ENCODE peak calls at places on chromosomes 1 and 21, in four cellular contexts. D is K562, U is HCT116, C is HepG2. S is an unnamed sample.

GRCh38 chr1:248841702-248842395 is 3.8 kb downstream of the ZNF672 start:
- DNase-seq in D (peak; percentile 77), U (no peak), C (peak; percentile 42), S (no peak)

GRCh38 chr1:32200226-32201010 is at the start of gene CCDC28B:
- DNase-seq in D (peak; percentile 79), C (no peak), U (no peak), S (no peak)

GRCh38 chr1:44655609-44656008 is 18.7 kb downstream of the TMEM53 start:
- DNase-seq in C (peak; percentile 34), D (peak; percentile 67), U (no peak), S (no peak)

GRCh38 chr1:96060621-96061020 is 661.0 kb upstream of the PTBP2 start:
- DNase-seq in U (no peak), C (no peak), D (no peak), S (no peak)

GRCh38 chr1:164794310-164794709 is 235.3 kb downstream of the PBX1 start:
- DNase-seq in D (no peak), C (no peak), U (no peak), S (no peak)

GRCh38 chr1:55129194-55129728 is 85.9 kb downstream of the USP24 start:
- DNase-seq in D (no peak), U (no peak), C (no peak), S (no peak)

GRCh38 chr1:36446261-36446660 is 4.0 kb downstream of the OSCP1 start:
- DNase-seq in U (no peak), D (peak; percentile 83), C (peak; percentile 34), S (no peak)

GRCh38 chr1:182054698-182055326 is 6.7 kb downstream of the ZNF648 start:
- DNase-seq in C (peak; percentile 39), D (peak; percentile 70), U (peak; percentile 26), S (no peak)

GRCh38 chr1:46613661-46614603 is 2.7 kb downstream of the MOB3C start:
- DNase-seq in U (no peak), D (peak; percentile 35), C (no peak), S (no peak)

GRCh38 chr1:212792396-212792908 is 758 bp downstream of the TATDN3 start:
- DNase-seq in D (peak; percentile 34), C (no peak), U (no peak), S (no peak)

GRCh38 chr1:11927866-11928592 is 1.8 kb upstream of the KIAA2013 start:
- DNase-seq in D (no peak), C (peak; percentile 82), U (no peak), S (no peak)

GRCh38 chr21:27277122-27277521 is 310.2 kb upstream of the ADAMTS5 start:
- DNase-seq in D (no peak), C (no peak), U (no peak), S (no peak)

GRCh38 chr1:202238914-202239313 is 45.3 kb downstream of the LGR6 start:
- DNase-seq in D (no peak), C (no peak), U (no peak), S (no peak)

GRCh38 chr1:14997646-14998276 is 155.8 kb upstream of the TMEM51 start:
- DNase-seq in U (no peak), D (no peak), C (no peak), S (no peak)

GRCh38 chr1:94658221-94658620 is 116.7 kb upstream of the F3 start:
- DNase-seq in D (no peak), U (no peak), C (peak; percentile 19), S (no peak)

GRCh38 chr1:192966073-192966472 is 93.1 kb downstream of the UCHL5 start:
- DNase-seq in U (no peak), C (no peak), D (no peak), S (no peak)

GRCh38 chr1:228510101-228510850 is 23.1 kb downstream of the RNF187 start:
- DNase-seq in U (no peak), C (no peak), D (no peak), S (no peak)

GRCh38 chr1:41698916-41699860 is 214.7 kb upstream of the EDN2 start:
- DNase-seq in U (no peak), D (no peak), C (no peak), S (no peak)

GRCh38 chr21:42312626-42313104 is 2.5 kb downstream of the TFF3 start:
- DNase-seq in U (no peak), D (no peak), C (no peak), S (no peak)

GRCh38 chr1:41507152-41507720 is 22.8 kb upstream of the EDN2 start:
- DNase-seq in U (no peak), C (no peak), D (no peak), S (no peak)

GRCh38 chr21:46154955-46155513 is 345 bp downstream of the FTCD start:
- DNase-seq in D (no peak), C (no peak), U (no peak), S (no peak)

GRCh38 chr1:51559064-51559500 is 40.0 kb upstream of the EPS15 start:
- DNase-seq in D (peak; percentile 40), C (no peak), U (no peak), S (no peak)

GRCh38 chr1:101041300-101041699 is 15.7 kb upstream of the DPH5 start:
- DNase-seq in U (no peak), D (no peak), C (no peak), S (no peak)

GRCh38 chr1:61504840-61505239 is 220.1 kb downstream of the TM2D1 start:
- DNase-seq in C (no peak), D (peak; percentile 5), U (no peak), S (no peak)

GRCh38 chr1:108703939-108704338 is 8.8 kb upstream of the FNDC7 start:
- DNase-seq in U (no peak), C (no peak), D (no peak), S (no peak)

GRCh38 chr1:64302971-64303370 is 99.5 kb downstream of the UBE2U start:
- DNase-seq in D (no peak), C (no peak), U (no peak), S (no peak)

GRCh38 chr1:32351859-32352745 is 10.2 kb downstream of the FAM229A start:
- DNase-seq in U (no peak), D (peak; percentile 73), C (peak; percentile 40), S (no peak)

GRCh38 chr1:58409826-58410225 is 136.7 kb downstream of the OMA1 start:
- DNase-seq in U (no peak), C (no peak), D (no peak), S (no peak)

GRCh38 chr1:20652300-20652699 is 8.9 kb downstream of the DDOST start:
- DNase-seq in U (no peak), D (no peak), C (no peak), S (no peak)

GRCh38 chr1:15848143-15848928 is 829 bp downstream of the SPEN start:
- DNase-seq in D (peak; percentile 58), C (no peak), U (no peak), S (no peak)

GRCh38 chr1:164759945-164760584 is 201.1 kb downstream of the PBX1 start:
- DNase-seq in D (no peak), U (no peak), C (no peak), S (no peak)

GRCh38 chr1:7322912-7323311 is 448.2 kb upstream of the VAMP3 start:
- DNase-seq in U (no peak), D (no peak), C (no peak), S (no peak)
- TF ChIP-seq POLR2AphosphoS5 in U (no peak), D (no peak), C (no peak), S (no peak)

GRCh38 chr1:18110598-18110939 is 3.0 kb downstream of the IGSF21 start:
- DNase-seq in U (no peak), C (no peak), D (no peak), S (no peak)

GRCh38 chr1:18109058-18109755 is 1.6 kb downstream of the IGSF21 start:
- DNase-seq in U (no peak), C (no peak), D (no peak), S (no peak)

GRCh38 chr1:18110968-18111367 is 3.4 kb downstream of the IGSF21 start:
- DNase-seq in U (no peak), D (peak; percentile 34), C (no peak), S (no peak)

GRCh38 chr1:18108313-18109057 is 887 bp downstream of the IGSF21 start:
- DNase-seq in D (no peak), U (no peak), C (no peak), S (no peak)

DNA sequence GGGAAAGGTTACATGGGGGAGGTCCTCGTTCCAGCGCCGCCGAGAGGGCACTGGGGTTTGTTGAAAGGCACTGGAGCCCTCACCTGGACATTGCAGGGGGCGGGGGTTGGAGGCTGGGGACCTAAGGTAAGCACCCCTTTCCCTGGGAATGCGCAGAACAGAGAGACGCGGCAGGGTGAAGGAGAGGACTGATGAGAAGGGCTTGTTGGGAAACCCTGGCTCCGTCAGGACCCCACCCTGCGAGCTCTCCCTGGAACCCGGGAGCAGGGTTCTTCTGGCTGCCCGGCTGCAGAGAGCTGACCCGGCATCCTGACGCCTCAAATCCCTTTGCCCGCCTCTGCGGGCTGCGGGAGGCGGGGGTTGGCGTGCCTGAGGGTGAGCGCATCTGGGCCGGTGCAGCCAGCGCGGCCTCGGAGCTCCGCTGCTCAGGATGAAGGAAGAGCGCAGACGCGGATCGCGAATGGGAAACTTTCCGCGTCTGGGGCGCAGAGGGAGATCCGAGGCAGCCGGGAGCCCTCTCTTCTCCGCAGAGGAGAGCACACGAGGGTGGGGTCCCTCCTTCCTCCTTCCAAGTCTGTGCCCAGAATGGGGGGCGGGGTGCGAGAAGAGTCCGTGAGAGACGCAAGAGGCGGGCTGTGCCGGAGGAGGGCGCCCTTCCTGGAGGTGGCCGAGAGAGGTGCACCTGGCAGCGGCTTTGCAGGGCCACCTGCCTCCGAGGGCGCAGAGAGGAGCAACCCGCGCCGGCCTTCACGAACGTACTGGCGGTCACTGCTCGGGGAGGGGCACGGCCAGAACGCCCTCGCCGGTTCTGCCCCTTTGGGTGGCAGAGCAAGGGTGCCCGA is 2.4 kb downstream of the IGSF21 start:
- DNase-seq in C (no peak), D (peak; percentile 10), U (no peak), S (no peak)
- TF ChIP-seq SIN3A in C (no peak), D (no peak), U (no peak), S (no peak)

DNA sequence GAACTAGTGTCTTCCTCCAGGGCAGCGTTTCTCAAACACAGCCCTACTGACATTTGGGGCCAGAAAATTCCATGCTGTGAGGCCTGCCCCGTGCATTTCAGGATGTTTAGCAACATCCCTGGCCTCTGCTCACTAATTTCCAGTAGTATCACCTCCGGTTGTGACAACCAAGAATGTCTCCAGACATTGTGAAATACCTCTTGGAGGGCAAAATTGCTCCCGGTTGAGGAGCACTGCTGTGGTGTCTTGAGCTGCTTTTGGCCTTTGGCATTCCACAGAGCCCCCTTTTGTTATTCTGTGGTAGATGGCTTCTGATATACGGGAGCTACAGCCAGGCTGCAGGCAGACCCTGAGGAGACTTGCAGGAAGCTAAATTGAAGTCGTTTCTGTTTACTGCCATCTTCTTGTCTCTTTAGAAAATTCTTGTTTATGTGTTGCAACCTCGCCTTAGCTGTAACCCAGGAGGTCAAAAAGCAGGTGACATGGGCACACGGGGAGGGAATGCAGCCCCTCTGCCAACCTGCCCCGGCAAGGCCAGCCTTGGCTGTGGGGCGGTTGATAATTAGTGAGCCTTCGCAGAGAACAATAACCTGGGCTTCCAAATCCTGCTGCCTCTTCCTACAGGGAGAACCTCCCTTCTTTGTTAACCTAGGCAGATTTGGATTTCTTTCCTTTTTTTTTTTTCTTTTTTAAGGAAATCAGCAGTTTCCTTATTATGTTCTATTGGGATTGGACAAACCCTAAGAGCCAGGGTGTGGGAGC is 74.7 kb upstream of the AKT3 start:
- DNase-seq in D (no peak), C (no peak), U (no peak), S (no peak)
- TF ChIP-seq TCF7L2 in D (no peak), C (no peak), U (no peak), S (no peak)

GRCh38 chr1:71054281-71054731 is 6.7 kb upstream of the PTGER3 start:
- DNase-seq in D (no peak), C (no peak), U (no peak), S (no peak)

GRCh38 chr1:71049951-71050598 is 2.5 kb upstream of the PTGER3 start:
- DNase-seq in U (peak; percentile 61), D (peak; percentile 82), C (peak; percentile 64), S (peak; percentile 60)

GRCh38 chr1:71053146-71053545 is 5.5 kb upstream of the PTGER3 start:
- DNase-seq in D (no peak), C (no peak), U (no peak), S (no peak)

GRCh38 chr1:71054791-71055190 is 7.2 kb upstream of the PTGER3 start:
- DNase-seq in U (no peak), D (no peak), C (no peak), S (no peak)

GRCh38 chr1:71053758-71054157 is 6.1 kb upstream of the PTGER3 start:
- DNase-seq in C (no peak), D (no peak), U (no peak), S (no peak)
- TF ChIP-seq POLR2AphosphoS5 in C (no peak), D (no peak), U (peak; percentile 14), S (no peak)

S was measured in Panc1.